ENCODE peak calls at places on chromosomes 16 and 17, in eight cellular contexts. E is PC-3, S is GM13977, Z is brain microvascular endothelial cell, T is putamen, L is HTR-8/SVneo, M is EL, A is tibial nerve. W is an unnamed sample.

GRCh38 chr16:11190585-11191565 is 65.1 kb downstream of the SOCS1 start:
- DNase-seq in S (no peak), A (no peak), Z (peak), L (no peak), M (peak), E (peak), T (no peak), W (no peak)

GRCh38 chr17:32239457-32239856 is 26.2 kb upstream of the RHBDL3 start:
- DNase-seq in M (no peak), Z (no peak), A (no peak), L (no peak), E (no peak), T (no peak), S (no peak), W (no peak)

GRCh38 chr16:13056607-13057006 is 155.2 kb downstream of the SHISA9 start:
- DNase-seq in Z (no peak), E (no peak), A (no peak), L (no peak), M (no peak), T (no peak), S (peak), W (no peak)

GRCh38 chr16:48409839-48410610 is 24.8 kb upstream of the SIAH1 start:
- DNase-seq in A (no peak), Z (peak), S (no peak), L (peak), T (no peak), E (peak), M (peak), W (no peak)

GRCh38 chr17:32510466-32510865 is 23.7 kb downstream of the CDK5R1 start:
- DNase-seq in A (no peak), T (no peak), E (no peak), Z (no peak), M (no peak), L (no peak), S (no peak), W (no peak)

GRCh38 chr16:85312642-85313540 is 200.6 kb upstream of the CIBAR2 start:
- DNase-seq in Z (no peak), A (no peak), M (no peak), E (no peak), S (no peak), T (no peak), L (no peak), W (no peak)

GRCh38 chr17:30483159-30483558 is 6.0 kb downstream of the GOSR1 start:
- DNase-seq in T (no peak), Z (no peak), L (no peak), S (no peak), A (no peak), M (no peak), E (no peak), W (no peak)

GRCh38 chr16:53083123-53083522 is 28.3 kb downstream of the CHD9 start:
- DNase-seq in E (no peak), A (no peak), Z (no peak), L (no peak), T (no peak), S (no peak), M (peak), W (no peak)

GRCh38 chr17:82647593-82648164 is 565 bp downstream of the WDR45B start:
- DNase-seq in M (peak), Z (no peak), L (peak), A (no peak), E (peak), T (no peak), S (peak), W (no peak)

GRCh38 chr17:79779661-79780365 is 1.9 kb downstream of the CBX2 start:
- DNase-seq in A (no peak), L (no peak), Z (no peak), S (no peak), T (no peak), E (peak), M (no peak), W (no peak)

GRCh38 chr16:80992676-80993292 is 13.9 kb downstream of the CMC2 start:
- DNase-seq in A (no peak), E (no peak), S (no peak), M (no peak), L (no peak), T (no peak), Z (no peak), W (no peak)

GRCh38 chr16:48479319-48479718 is 94.1 kb upstream of the SIAH1 start:
- DNase-seq in S (no peak), Z (no peak), M (no peak), L (no peak), E (no peak), T (no peak), A (no peak), W (no peak)

GRCh38 chr16:61900482-61900881 is 135.8 kb downstream of the CDH8 start:
- DNase-seq in Z (peak), T (no peak), S (no peak), A (no peak), E (peak), L (no peak), M (peak), W (no peak)